ENCODE peak calls at places on chromosomes 11 and 22, in eight cellular contexts. M is CD8-positive, alpha-beta T cell; G is mammary epithelial cell; X is PC-9; E is pancreas; U is right atrium auricular region; J is K562; I is sigmoid colon. O is an unnamed sample. For H3K4me1, the result is how much of the 10 kb centered on the place peaks cover.

GRCh38 chr11:126231725-126232459 is 20.3 kb downstream of the FAM118B start:
- DNase-seq in M (no peak), J (no peak), I (no peak), X (no peak), U (no peak), E (no peak), G (no peak), O (no peak)

GRCh38 chr22:22578702-22579424 is 19.8 kb upstream of the PRAME start:
- DNase-seq in J (peak), E (no peak), G (no peak), I (no peak), M (no peak), X (no peak), U (no peak), O (peak)

GRCh38 chr11:105092255-105093239 is 47.0 kb downstream of the CARD18 start:
- DNase-seq in J (no peak), U (no peak), I (no peak), X (no peak), G (peak), M (no peak), E (no peak), O (no peak)

GRCh38 chr11:16789061-16789415 is 50.6 kb downstream of the C11orf58 start:
- DNase-seq in G (no peak), E (no peak), U (no peak), M (no peak), X (no peak), J (no peak), I (peak), O (no peak)

GRCh38 chr11:23206736-23207336 is 346.6 kb upstream of the CCDC179 start:
- DNase-seq in U (no peak), X (no peak), G (peak), J (no peak), E (no peak), I (no peak), M (no peak), O (no peak)

GRCh38 chr11:131591051-131591461 is 220.6 kb downstream of the NTM start:
- DNase-seq in E (no peak), J (no peak), U (no peak), G (no peak), I (no peak), X (no peak), M (no peak), O (no peak)

GRCh38 chr22:47605886-47606285 is 843.4 kb downstream of the TBC1D22A start:
- DNase-seq in M (no peak), J (no peak), E (no peak), I (peak), U (no peak), G (no peak), X (no peak), O (no peak)

GRCh38 chr11:74626604-74627003 is 34.2 kb downstream of the POLD3 start:
- DNase-seq in E (no peak), M (no peak), I (no peak), U (no peak), X (no peak), J (no peak), G (no peak), O (no peak)

GRCh38 chr11:78460468-78460867 is 42.8 kb upstream of the GAB2 start:
- DNase-seq in U (no peak), G (peak), X (no peak), J (no peak), I (no peak), M (no peak), E (no peak), O (no peak)

GRCh38 chr11:86869966-86870570 is 69.7 kb downstream of the PRSS23 start:
- DNase-seq in I (peak), M (peak), X (no peak), E (peak), G (peak), U (peak), J (peak), O (peak)

GRCh38 chr22:32410459-32410858 is 1.6 kb downstream of the RTCB start:
- DNase-seq in E (no peak), G (peak), I (no peak), U (no peak), M (no peak), X (no peak), J (no peak), O (no peak)

GRCh38 chr11:116793476-116794096 is 1.9 kb upstream of the APOA5 start:
- DNase-seq in E (no peak), I (no peak), G (no peak), M (no peak), X (no peak), J (no peak), U (no peak), O (no peak)

GRCh38 chr11:11207428-11207827 is 145.6 kb downstream of the CSNK2A3 start:
- DNase-seq in E (no peak), U (no peak), G (no peak), X (no peak), I (no peak), J (no peak), M (no peak), O (no peak)

GRCh38 chr11:36019722-36020121 is 75.9 kb downstream of the LDLRAD3 start:
- DNase-seq in E (no peak), M (no peak), I (no peak), J (no peak), G (peak), X (no peak), U (no peak), O (no peak)

GRCh38 chr11:93089474-93090102 is 108.2 kb downstream of the SLC36A4 start:
- DNase-seq in M (no peak), E (no peak), X (no peak), I (no peak), J (peak), G (peak), U (no peak), O (no peak)

DNA sequence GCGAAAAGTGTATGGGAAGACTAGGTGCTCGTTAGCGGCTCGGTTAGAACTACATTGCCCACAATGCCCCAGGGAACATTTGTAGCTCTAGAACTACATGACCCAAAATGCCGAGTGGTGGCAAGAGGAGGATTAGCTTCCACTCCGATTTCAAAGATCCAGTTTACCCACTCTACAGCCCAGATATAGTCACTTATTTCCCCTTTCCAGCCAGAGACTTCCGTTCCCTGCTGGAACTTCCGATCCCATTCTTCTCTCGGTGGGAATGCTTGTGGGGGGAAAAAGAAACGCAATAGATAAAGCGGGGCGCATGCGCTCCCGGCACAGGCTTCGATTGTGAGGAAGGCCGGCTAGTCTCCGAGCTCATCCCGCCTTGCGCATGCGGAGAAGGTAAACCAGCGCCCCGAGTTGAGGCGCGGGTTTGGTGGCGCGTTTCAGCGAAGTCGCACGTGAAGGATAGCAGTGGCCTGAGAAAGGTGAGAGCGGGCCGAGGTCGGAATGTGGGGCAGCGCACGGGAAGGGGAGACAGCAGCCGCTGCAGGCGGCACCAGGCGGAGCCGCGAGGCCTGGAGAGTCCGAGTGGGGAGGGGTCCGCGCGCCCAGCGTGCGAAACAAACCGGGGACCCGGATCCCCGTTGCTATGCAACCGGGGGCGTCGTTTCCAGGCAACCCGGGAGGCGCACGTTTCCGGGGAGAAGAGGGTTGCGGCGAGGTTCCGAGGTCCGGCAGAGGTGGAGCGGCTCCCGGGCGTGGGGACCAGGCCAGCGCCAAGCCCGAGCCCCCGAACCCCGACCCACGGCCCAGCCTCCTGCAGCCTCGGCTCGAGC is at the start of gene TMEM109:
- DNase-seq in G (peak), J (peak), E (peak), X (peak), U (peak), I (peak), M (peak), O (peak)
- H3K4me1 ChIP-seq in G (under half), J (under half), E (under half), X (under half), U (under half), I (under half), M (under half), O (half or more)

GRCh38 chr22:45554040-45554406 is 51.3 kb downstream of the FBLN1 start:
- DNase-seq in U (no peak), X (no peak), E (no peak), G (no peak), I (no peak), M (no peak), J (no peak), O (no peak)
- TF ChIP-seq CTCF in U (peak), X (no peak), E (no peak), G (no peak), I (no peak), M (no peak), J (no peak), O (no peak)

DNA sequence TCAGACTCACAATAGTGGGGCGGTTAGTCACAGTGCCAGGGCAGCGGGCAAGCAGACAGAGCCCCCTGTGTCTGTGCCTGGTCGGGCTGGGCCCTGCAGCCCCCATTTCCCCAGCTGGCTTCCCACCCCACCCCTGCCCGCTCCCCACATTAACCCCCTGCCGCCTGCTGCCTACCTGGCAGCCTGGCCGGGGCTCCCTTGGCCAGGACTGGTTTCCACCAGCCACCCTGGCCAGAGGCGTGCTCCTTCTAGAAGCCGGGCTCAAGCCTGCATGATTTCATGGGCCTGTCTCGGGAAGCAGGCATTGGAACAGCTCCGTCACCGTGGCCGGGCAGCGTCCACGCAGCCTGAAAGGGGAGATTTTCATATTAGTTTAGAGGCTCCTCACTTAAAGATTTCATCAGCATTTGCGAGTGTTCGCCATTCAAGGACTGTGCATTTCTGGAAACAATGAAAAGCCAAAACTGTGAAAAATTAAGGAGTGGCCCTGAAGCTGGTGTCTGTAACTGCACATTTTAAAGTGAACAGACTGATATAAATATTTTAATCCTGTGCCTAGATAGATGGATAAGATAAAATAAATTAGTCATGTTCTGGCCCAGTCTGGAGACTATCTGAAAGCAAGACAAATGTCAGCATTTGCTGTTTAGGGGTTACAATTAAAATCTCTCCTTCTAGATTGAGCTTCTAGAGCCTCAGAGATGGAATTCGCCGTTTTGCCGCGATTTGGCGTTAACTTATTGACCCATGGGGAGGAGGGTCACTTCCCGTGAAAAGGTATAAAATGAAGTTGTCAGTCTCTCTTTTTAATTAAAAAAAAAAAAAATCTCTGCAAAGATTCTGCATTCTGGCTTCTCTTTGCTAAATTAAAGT is 79.4 kb upstream of the WNT7B start:
- DNase-seq in J (no peak), U (no peak), I (peak), E (peak), G (peak), M (no peak), X (no peak), O (no peak)
- H3K4me3 ChIP-seq in J (no peak), U (peak), I (peak), E (no peak), G (peak), M (no peak), X (no peak), O (peak)

GRCh38 chr22:24430431-24431308 is 3.3 kb downstream of the ADORA2A start:
- DNase-seq in J (no peak), M (no peak), E (no peak), I (peak), G (no peak), U (no peak), X (no peak), O (no peak)
- H3K4me1 ChIP-seq in J (under half), M (half or more), E (under half), I (under half), G (under half), U (under half), X (under half), O (half or more)

GRCh38 chr11:63641727-63642126 is 27.5 kb upstream of the PLAAT3 start:
- DNase-seq in E (no peak), M (no peak), I (no peak), G (no peak), J (no peak), U (no peak), X (no peak), O (no peak)
- TF ChIP-seq CTCF in E (no peak), M (no peak), I (no peak), G (peak), J (no peak), U (no peak), X (peak), O (peak)

O was measured in heart right ventricle.